ENCODE peak calls at places on chromosomes 16 and 17, in four cellular contexts. J is iris pigment epithelial cell, D is coronary artery, M is T47D. H is an unnamed sample.

GRCh38 chr17:53736516-53737274 is 86.0 kb upstream of the KIF2B start:
- DNase-seq in J (no peak), D (no peak), M (no peak), H (no peak)

GRCh38 chr16:69495821-69496220 is 69.9 kb upstream of the NFAT5 start:
- DNase-seq in J (no peak), D (no peak), M (no peak), H (no peak)

GRCh38 chr16:10126686-10127085 is 55.5 kb downstream of the GRIN2A start:
- DNase-seq in J (peak), D (no peak), M (no peak), H (peak)

GRCh38 chr17:3669548-3669947 is 936 bp downstream of the EMC6 start:
- DNase-seq in J (no peak), D (no peak), M (no peak), H (no peak)

GRCh38 chr17:44575408-44575807 is 18.1 kb downstream of the FZD2 start:
- DNase-seq in J (no peak), D (no peak), M (no peak), H (no peak)

GRCh38 chr17:73137376-73137775 is 27.4 kb upstream of the SSTR2 start:
- DNase-seq in J (no peak), D (no peak), M (no peak), H (no peak)

GRCh38 chr16:88453621-88454314 is 688 bp downstream of the ZFPM1 start:
- DNase-seq in J (peak), D (no peak), M (no peak), H (no peak)

GRCh38 chr17:74446551-74447500 is 14.9 kb downstream of the GPRC5C start:
- DNase-seq in J (no peak), D (peak), M (no peak), H (peak)

GRCh38 chr16:86669937-86670772 is 91.8 kb downstream of the FOXL1 start:
- DNase-seq in J (peak), D (peak), M (no peak), H (no peak)

GRCh38 chr16:69620564-69620963 is 54.8 kb downstream of the NFAT5 start:
- DNase-seq in J (peak), D (no peak), M (no peak), H (peak)

GRCh38 chr17:43405861-43406260 is 7.1 kb downstream of the ARL4D start:
- DNase-seq in J (no peak), D (no peak), M (no peak), H (no peak)

GRCh38 chr16:15949210-15950166 is at the start of gene ABCC1:
- DNase-seq in J (no peak), D (no peak), M (peak), H (no peak)

GRCh38 chr17:15510361-15510760 is 42.9 kb upstream of the CDRT4 start:
- DNase-seq in J (peak), D (no peak), M (no peak), H (peak)

GRCh38 chr16:28073836-28074235 is 10.3 kb upstream of the GSG1L start:
- DNase-seq in J (no peak), D (no peak), M (no peak), H (no peak)